ENCODE peak calls at places on chromosomes 6 and 20, in eight cellular contexts. One of them, this sample, is unnamed.

GRCh38 chr6:39594304-39594703 is 130.9 kb downstream of the KIF6 start:
- DNase-seq in thoracic aorta: no peak
- DNase-seq in A673: no peak
- DNase-seq in left lung: no peak
- DNase-seq in tibial artery: no peak
- DNase-seq in breast epithelium: no peak
- DNase-seq in fibroblast of lung: no peak
- DNase-seq in HepG2: no peak
- DNase-seq in this sample: no peak

GRCh38 chr20:41746635-41747034 is 128.5 kb upstream of the CHD6 start:
- DNase-seq in thoracic aorta: no peak
- DNase-seq in A673: no peak
- DNase-seq in left lung: no peak
- DNase-seq in tibial artery: no peak
- DNase-seq in breast epithelium: no peak
- DNase-seq in fibroblast of lung: no peak
- DNase-seq in HepG2: no peak
- DNase-seq in this sample: no peak

GRCh38 chr6:79384845-79385244 is 150.4 kb upstream of the HMGN3 start:
- DNase-seq in thoracic aorta: no peak
- DNase-seq in A673: no peak
- DNase-seq in left lung: no peak
- DNase-seq in tibial artery: no peak
- DNase-seq in breast epithelium: no peak
- DNase-seq in fibroblast of lung: peak; percentile 29
- DNase-seq in HepG2: no peak
- DNase-seq in this sample: no peak

GRCh38 chr6:167751579-167752115 is 75.1 kb upstream of the AFDN start:
- DNase-seq in thoracic aorta: no peak
- DNase-seq in A673: no peak
- DNase-seq in left lung: no peak
- DNase-seq in tibial artery: peak; percentile 55
- DNase-seq in breast epithelium: no peak
- DNase-seq in fibroblast of lung: no peak
- DNase-seq in HepG2: no peak
- DNase-seq in this sample: no peak

GRCh38 chr20:61803903-61804804 is 261.5 kb downstream of the TAF4 start:
- DNase-seq in thoracic aorta: no peak
- DNase-seq in A673: peak; percentile 14
- DNase-seq in left lung: peak; percentile 58
- DNase-seq in tibial artery: no peak
- DNase-seq in breast epithelium: no peak
- DNase-seq in fibroblast of lung: peak; percentile 23
- DNase-seq in HepG2: no peak
- DNase-seq in this sample: no peak

GRCh38 chr6:71124340-71124739 is 164.3 kb upstream of the OGFRL1 start:
- DNase-seq in thoracic aorta: no peak
- DNase-seq in A673: peak; percentile 93
- DNase-seq in left lung: no peak
- DNase-seq in tibial artery: no peak
- DNase-seq in breast epithelium: no peak
- DNase-seq in fibroblast of lung: peak; percentile 55
- DNase-seq in HepG2: no peak
- DNase-seq in this sample: no peak

GRCh38 chr6:135181333-135182119 is 418 bp downstream of the MYB start:
- DNase-seq in thoracic aorta: no peak
- DNase-seq in A673: peak; percentile 46
- DNase-seq in left lung: peak; percentile 68
- DNase-seq in tibial artery: no peak
- DNase-seq in breast epithelium: no peak
- DNase-seq in fibroblast of lung: peak; percentile 21
- DNase-seq in HepG2: no peak
- DNase-seq in this sample: no peak

GRCh38 chr6:88376759-88377387 is 210.7 kb upstream of the CNR1 start:
- DNase-seq in thoracic aorta: no peak
- DNase-seq in A673: peak; percentile 48
- DNase-seq in left lung: no peak
- DNase-seq in tibial artery: no peak
- DNase-seq in breast epithelium: no peak
- DNase-seq in fibroblast of lung: peak; percentile 92
- DNase-seq in HepG2: no peak
- DNase-seq in this sample: no peak

GRCh38 chr6:3013486-3013885 is 13.8 kb downstream of the NQO2 start:
- DNase-seq in thoracic aorta: no peak
- DNase-seq in A673: no peak
- DNase-seq in left lung: peak; percentile 89
- DNase-seq in tibial artery: no peak
- DNase-seq in breast epithelium: no peak
- DNase-seq in fibroblast of lung: peak; percentile 57
- DNase-seq in HepG2: no peak
- DNase-seq in this sample: no peak

GRCh38 chr20:58179432-58180099 is 48.9 kb downstream of the ANKRD60 start:
- DNase-seq in thoracic aorta: no peak
- DNase-seq in A673: peak; percentile 66
- DNase-seq in left lung: peak; percentile 91
- DNase-seq in tibial artery: peak; percentile 82
- DNase-seq in breast epithelium: no peak
- DNase-seq in fibroblast of lung: peak; percentile 11
- DNase-seq in HepG2: peak; percentile 21
- DNase-seq in this sample: peak; percentile 61

GRCh38 chr20:64153861-64154589 is 10.2 kb upstream of the MYT1 start:
- DNase-seq in thoracic aorta: no peak
- DNase-seq in A673: no peak
- DNase-seq in left lung: peak; percentile 44
- DNase-seq in tibial artery: no peak
- DNase-seq in breast epithelium: no peak
- DNase-seq in fibroblast of lung: no peak
- DNase-seq in HepG2: no peak
- DNase-seq in this sample: no peak

GRCh38 chr20:61019322-61019721 is 232.7 kb upstream of the CDH4 start:
- DNase-seq in thoracic aorta: no peak
- DNase-seq in A673: no peak
- DNase-seq in left lung: peak; percentile 63
- DNase-seq in tibial artery: no peak
- DNase-seq in breast epithelium: no peak
- DNase-seq in fibroblast of lung: no peak
- DNase-seq in HepG2: no peak
- DNase-seq in this sample: no peak

GRCh38 chr6:28002181-28002580 is 45.1 kb downstream of the OR2B6 start:
- DNase-seq in thoracic aorta: no peak
- DNase-seq in A673: no peak
- DNase-seq in left lung: no peak
- DNase-seq in tibial artery: no peak
- DNase-seq in breast epithelium: no peak
- DNase-seq in fibroblast of lung: no peak
- DNase-seq in HepG2: no peak
- DNase-seq in this sample: no peak

GRCh38 chr20:40452758-40453157 is 236.3 kb downstream of the MAFB start:
- DNase-seq in thoracic aorta: no peak
- DNase-seq in A673: no peak
- DNase-seq in left lung: no peak
- DNase-seq in tibial artery: no peak
- DNase-seq in breast epithelium: no peak
- DNase-seq in fibroblast of lung: no peak
- DNase-seq in HepG2: no peak
- DNase-seq in this sample: no peak

GRCh38 chr20:58483051-58483450 is 32.1 kb downstream of the APCDD1L start:
- DNase-seq in thoracic aorta: no peak
- DNase-seq in A673: no peak
- DNase-seq in left lung: no peak
- DNase-seq in tibial artery: no peak
- DNase-seq in breast epithelium: no peak
- DNase-seq in fibroblast of lung: no peak
- DNase-seq in HepG2: no peak
- DNase-seq in this sample: no peak

GRCh38 chr6:39566381-39566934 is 158.8 kb downstream of the KIF6 start:
- DNase-seq in thoracic aorta: no peak
- DNase-seq in A673: no peak
- DNase-seq in left lung: no peak
- DNase-seq in tibial artery: no peak
- DNase-seq in breast epithelium: no peak
- DNase-seq in fibroblast of lung: no peak
- DNase-seq in HepG2: no peak
- DNase-seq in this sample: no peak

GRCh38 chr6:37168809-37169457 is 1.0 kb upstream of the PIM1 start:
- DNase-seq in thoracic aorta: peak; percentile 45
- DNase-seq in A673: no peak
- DNase-seq in left lung: no peak
- DNase-seq in tibial artery: no peak
- DNase-seq in breast epithelium: no peak
- DNase-seq in fibroblast of lung: no peak
- DNase-seq in HepG2: no peak
- DNase-seq in this sample: no peak

GRCh38 chr6:155120034-155120433 is 124.9 kb downstream of the TIAM2 start:
- DNase-seq in thoracic aorta: no peak
- DNase-seq in A673: no peak
- DNase-seq in left lung: no peak
- DNase-seq in tibial artery: no peak
- DNase-seq in breast epithelium: no peak
- DNase-seq in fibroblast of lung: peak; percentile 92
- DNase-seq in HepG2: no peak
- DNase-seq in this sample: no peak

GRCh38 chr20:371755-372542 is 8.6 kb upstream of the TRIB3 start:
- DNase-seq in thoracic aorta: no peak
- DNase-seq in A673: peak; percentile 85
- DNase-seq in left lung: peak; percentile 91
- DNase-seq in tibial artery: no peak
- DNase-seq in breast epithelium: peak; percentile 71
- DNase-seq in fibroblast of lung: peak; percentile 67
- DNase-seq in HepG2: peak; percentile 99
- DNase-seq in this sample: peak; percentile 75

DNA sequence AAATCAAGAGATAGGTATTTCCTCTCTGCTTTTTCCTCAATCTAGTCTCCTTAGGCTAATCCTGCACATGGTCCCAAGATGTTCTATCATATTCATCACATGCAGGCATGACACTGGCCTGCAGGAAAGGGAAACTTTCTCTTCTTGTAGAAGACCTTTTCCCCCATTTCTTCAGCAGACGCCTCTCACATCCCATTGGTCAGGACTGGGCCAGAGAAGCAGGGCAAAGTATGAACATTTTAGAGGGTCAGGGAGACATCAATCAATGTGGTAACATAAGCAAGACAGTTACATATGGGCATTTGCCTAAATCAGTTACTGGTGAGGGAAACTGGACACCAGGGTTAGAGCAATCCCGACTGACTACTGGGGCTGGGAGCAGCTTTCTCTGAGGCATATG is 90.1 kb downstream of the CRYBG1 start:
- DNase-seq in thoracic aorta: no peak
- DNase-seq in A673: no peak
- DNase-seq in left lung: no peak
- DNase-seq in tibial artery: no peak
- DNase-seq in breast epithelium: no peak
- DNase-seq in fibroblast of lung: no peak
- DNase-seq in HepG2: no peak
- DNase-seq in this sample: no peak
- H3K27ac ChIP-seq in thoracic aorta: no peak overlapping the region
- H3K27ac ChIP-seq in A673: no peak overlapping the region
- H3K27ac ChIP-seq in left lung: peak overlapping the region; percentile 88
- H3K27ac ChIP-seq in tibial artery: no peak overlapping the region
- H3K27ac ChIP-seq in breast epithelium: peak overlapping the region; percentile 34
- H3K27ac ChIP-seq in fibroblast of lung: no peak overlapping the region
- H3K27ac ChIP-seq in HepG2: no peak overlapping the region
- H3K27ac ChIP-seq in this sample: no peak overlapping the region

DNA sequence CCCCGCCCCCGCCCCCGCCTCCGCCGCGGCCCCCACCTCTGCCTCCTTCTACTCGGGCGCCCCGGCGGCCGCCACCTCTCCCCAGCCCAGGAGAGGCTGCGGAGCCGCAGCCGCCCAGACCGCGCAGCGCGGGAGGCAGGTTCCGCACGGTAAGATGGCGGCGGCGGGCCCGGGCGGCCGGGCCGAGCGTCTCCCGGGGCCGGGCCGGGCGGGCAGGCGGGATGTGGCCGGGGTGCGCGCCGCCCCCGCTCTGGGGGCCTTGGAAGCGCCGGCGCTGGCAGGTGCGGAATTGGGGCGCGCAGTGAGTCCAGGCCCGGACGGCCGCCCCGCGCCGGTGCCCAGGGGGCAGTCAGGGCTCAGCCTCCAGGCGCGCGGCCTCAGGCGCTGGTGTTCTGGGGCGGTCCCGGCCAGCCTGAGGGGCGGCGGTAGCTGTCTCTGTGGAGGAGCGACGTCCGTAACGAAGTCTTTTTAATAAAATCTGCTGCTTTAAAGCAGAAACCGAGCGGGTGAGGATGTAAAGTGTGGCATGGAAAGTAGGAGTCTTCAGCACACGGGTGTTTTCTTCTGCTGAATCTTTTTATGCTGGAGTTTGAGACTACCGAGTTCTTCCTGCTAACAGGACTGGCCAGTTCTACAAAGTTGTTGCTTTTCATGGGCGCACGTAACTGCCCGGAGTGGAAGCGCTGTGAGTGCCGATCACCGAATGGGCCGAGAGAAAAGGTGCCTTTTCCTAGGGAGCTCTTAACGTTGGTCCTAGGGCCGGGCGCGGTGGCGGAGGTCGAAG is at the start of gene GID8:
- DNase-seq in thoracic aorta: no peak
- DNase-seq in A673: peak; percentile 45
- DNase-seq in left lung: peak; percentile 90
- DNase-seq in tibial artery: peak; percentile 71
- DNase-seq in breast epithelium: no peak
- DNase-seq in fibroblast of lung: peak; percentile 49
- DNase-seq in HepG2: peak; percentile 35
- DNase-seq in this sample: peak; percentile 54
- H3K4me1 ChIP-seq in thoracic aorta: peaks cover 24% of the 10 kb centered on the region
- H3K4me1 ChIP-seq in A673: peaks cover 20% of the 10 kb centered on the region
- H3K4me1 ChIP-seq in left lung: peaks cover 49% of the 10 kb centered on the region
- H3K4me1 ChIP-seq in tibial artery: no peaks in the 10 kb centered on the region
- H3K4me1 ChIP-seq in breast epithelium: peaks cover 15% of the 10 kb centered on the region
- H3K4me1 ChIP-seq in fibroblast of lung: peaks cover 4% of the 10 kb centered on the region
- H3K4me1 ChIP-seq in HepG2: peaks cover 65% of the 10 kb centered on the region
- H3K4me1 ChIP-seq in this sample: peaks cover 78% of the 10 kb centered on the region

DNA sequence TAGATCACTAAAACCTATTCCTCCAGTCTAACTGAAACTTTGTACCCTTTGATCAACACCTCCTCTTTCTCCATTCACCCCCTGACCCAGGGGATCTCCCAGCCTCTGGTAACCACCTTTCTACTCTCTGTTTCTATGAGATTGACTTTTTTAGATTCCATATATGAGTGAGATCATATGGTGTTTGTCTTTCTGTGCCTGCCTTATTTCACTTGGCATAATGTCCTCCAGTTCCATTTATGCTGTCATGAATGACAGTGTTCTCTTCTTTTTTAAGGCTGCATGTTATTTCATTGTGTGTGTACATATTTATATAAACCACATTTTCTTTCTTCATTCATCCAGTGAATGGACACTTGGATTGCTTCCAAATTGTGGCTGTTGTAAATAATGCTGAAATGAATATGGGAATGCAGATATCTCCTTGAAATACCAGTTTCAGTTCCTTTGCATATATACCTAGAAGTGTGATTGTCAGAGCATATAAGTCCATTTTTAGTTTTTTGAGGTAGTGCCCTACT is 57.7 kb downstream of the DHX35 start:
- DNase-seq in thoracic aorta: no peak
- DNase-seq in A673: no peak
- DNase-seq in left lung: no peak
- DNase-seq in tibial artery: no peak
- DNase-seq in breast epithelium: no peak
- DNase-seq in fibroblast of lung: no peak
- DNase-seq in HepG2: no peak
- DNase-seq in this sample: no peak
- H3K36me3 ChIP-seq in thoracic aorta: peaks cover 37% of the 10 kb centered on the region
- H3K36me3 ChIP-seq in A673: peaks cover 76% of the 10 kb centered on the region
- H3K36me3 ChIP-seq in left lung: no peaks in the 10 kb centered on the region
- H3K36me3 ChIP-seq in tibial artery: peaks cover 58% of the 10 kb centered on the region
- H3K36me3 ChIP-seq in breast epithelium: peaks cover 6% of the 10 kb centered on the region
- H3K36me3 ChIP-seq in fibroblast of lung: peaks cover 12% of the 10 kb centered on the region
- H3K36me3 ChIP-seq in HepG2: peaks cover 46% of the 10 kb centered on the region
- H3K36me3 ChIP-seq in this sample: peaks cover 91% of the 10 kb centered on the region

GRCh38 chr20:51365670-51366069 is 176.8 kb downstream of the NFATC2 start:
- DNase-seq in thoracic aorta: no peak
- DNase-seq in A673: no peak
- DNase-seq in left lung: no peak
- DNase-seq in tibial artery: no peak
- DNase-seq in breast epithelium: no peak
- DNase-seq in fibroblast of lung: peak; percentile 97
- DNase-seq in HepG2: no peak
- DNase-seq in this sample: peak; percentile 53
- H3K27ac ChIP-seq in thoracic aorta: peak overlapping the region; percentile 63
- H3K27ac ChIP-seq in A673: no peak overlapping the region
- H3K27ac ChIP-seq in left lung: peak overlapping the region; percentile 41
- H3K27ac ChIP-seq in tibial artery: peak overlapping the region; percentile 66
- H3K27ac ChIP-seq in breast epithelium: peak overlapping the region; percentile 82
- H3K27ac ChIP-seq in fibroblast of lung: peak overlapping the region; percentile 96
- H3K27ac ChIP-seq in HepG2: no peak overlapping the region
- H3K27ac ChIP-seq in this sample: peak overlapping the region; percentile 43

This sample was measured in heart left ventricle.